ENCODE peak calls at places on chromosome 22, in four cellular contexts. H is ascending aorta, G is lower lobe of right lung, O is heart left ventricle. I is an unnamed sample.

GRCh38 chr22:37274380-37274862 is 7.9 kb upstream of the CYTH4 start:
- DNase-seq in H (peak; percentile 78), G (peak; percentile 85), O (peak; percentile 49), I (peak; percentile 44)

GRCh38 chr22:35540600-35541253 is at the start of gene RASD2:
- DNase-seq in H (peak; percentile 73), G (no peak), O (peak; percentile 48), I (no peak)

GRCh38 chr22:38871360-38872171 is 450 bp downstream of the CBX6 start:
- DNase-seq in H (peak; percentile 65), G (peak; percentile 52), O (no peak), I (peak; percentile 53)

GRCh38 chr22:33923660-33924246 is 3.5 kb upstream of the LARGE1 start:
- DNase-seq in H (peak; percentile 80), G (no peak), O (peak; percentile 63), I (peak; percentile 25)

GRCh38 chr22:37276771-37277170 is 5.5 kb upstream of the CYTH4 start:
- DNase-seq in H (no peak), G (peak; percentile 20), O (no peak), I (no peak)

GRCh38 chr22:44491666-44492405 is 6.2 kb downstream of the RTL6 start:
- DNase-seq in H (no peak), G (peak; percentile 25), O (no peak), I (no peak)

GRCh38 chr22:17772963-17773605 is 1.2 kb downstream of the BID start:
- DNase-seq in H (no peak), G (no peak), O (peak; percentile 29), I (no peak)

GRCh38 chr22:30649430-30650007 is 13.9 kb downstream of the SLC35E4 start:
- DNase-seq in H (peak; percentile 80), G (no peak), O (peak; percentile 26), I (peak; percentile 80)

GRCh38 chr22:39534092-39534506 is 1.6 kb upstream of the RPS19BP1 start:
- DNase-seq in H (no peak), G (no peak), O (no peak), I (no peak)

GRCh38 chr22:19873960-19874306 is 19.3 kb upstream of the GNB1L start:
- DNase-seq in H (peak; percentile 56), G (peak; percentile 38), O (peak; percentile 13), I (peak; percentile 1)

GRCh38 chr22:20422965-20423635 is 14.5 kb downstream of the SCARF2 start:
- DNase-seq in H (peak; percentile 82), G (peak; percentile 48), O (peak; percentile 78), I (no peak)

GRCh38 chr22:30609260-30610185 is 2.5 kb downstream of the TCN2 start:
- DNase-seq in H (peak; percentile 76), G (no peak), O (peak; percentile 58), I (peak; percentile 70)

GRCh38 chr22:38513063-38513462 is 7.0 kb upstream of the DDX17 start:
- DNase-seq in H (no peak), G (no peak), O (no peak), I (peak; percentile 36)

GRCh38 chr22:32546480-32546879 is 71.9 kb downstream of the FBXO7 start:
- DNase-seq in H (no peak), G (no peak), O (no peak), I (no peak)

GRCh38 chr22:39535831-39536449 is 3.4 kb upstream of the RPS19BP1 start:
- DNase-seq in H (no peak), G (no peak), O (no peak), I (no peak)

GRCh38 chr22:38485783-38486182 is 17.9 kb downstream of the KDELR3 start:
- DNase-seq in H (no peak), G (no peak), O (no peak), I (no peak)

GRCh38 chr22:30751529-30751928 is 56.9 kb downstream of the OSBP2 start:
- DNase-seq in H (no peak), G (no peak), O (no peak), I (no peak)

GRCh38 chr22:45007247-45007945 is 2.4 kb downstream of the PHF21B start:
- DNase-seq in H (no peak), G (no peak), O (peak; percentile 40), I (no peak)

GRCh38 chr22:37852418-37852817 is 3.2 kb downstream of the EIF3L start:
- DNase-seq in H (no peak), G (no peak), O (no peak), I (no peak)

GRCh38 chr22:31742115-31742514 is 7.8 kb downstream of the PRR14L start:
- DNase-seq in H (no peak), G (no peak), O (no peak), I (no peak)

GRCh38 chr22:48569476-48570233 is 1258.0 kb downstream of the BRD1 start:
- DNase-seq in H (no peak), G (peak; percentile 46), O (no peak), I (no peak)

GRCh38 chr22:36156515-36157419 is 3.8 kb downstream of the APOL3 start:
- DNase-seq in H (peak; percentile 96), G (peak; percentile 77), O (peak; percentile 88), I (peak; percentile 74)

GRCh38 chr22:16917144-16918003 is 90.6 kb downstream of the GAB4 start:
- DNase-seq in H (no peak), G (peak; percentile 64), O (peak; percentile 41), I (peak; percentile 58)

GRCh38 chr22:21587803-21588611 is 20.5 kb downstream of the UBE2L3 start:
- DNase-seq in H (no peak), G (no peak), O (no peak), I (no peak)

GRCh38 chr22:37769056-37769455 is 38.7 kb upstream of the GCAT start:
- DNase-seq in H (no peak), G (no peak), O (no peak), I (no peak)

GRCh38 chr22:46067159-46068111 is 82.9 kb upstream of the PPARA start:
- DNase-seq in H (peak; percentile 57), G (peak; percentile 16), O (peak; percentile 42), I (peak; percentile 38)
- H3K4me3 ChIP-seq in H (peak overlapping the region; percentile 39), G (peak overlapping the region; percentile 38), O (peak overlapping the region; percentile 28), I (no peak overlapping the region)

GRCh38 chr22:28883917-28884753 is 763 bp downstream of the ZNRF3 start:
- DNase-seq in H (peak; percentile 75), G (peak; percentile 65), O (peak; percentile 33), I (peak; percentile 66)

GRCh38 chr22:28882545-28882877 is 861 bp upstream of the ZNRF3 start:
- DNase-seq in H (peak; percentile 66), G (no peak), O (no peak), I (no peak)

GRCh38 chr22:28884754-28885375 is 1.5 kb downstream of the ZNRF3 start:
- DNase-seq in H (no peak), G (no peak), O (no peak), I (no peak)

GRCh38 chr22:28883657-28883916 is 215 bp downstream of the ZNRF3 start:
- DNase-seq in H (no peak), G (no peak), O (no peak), I (no peak)

GRCh38 chr22:28882878-28883656 is at the start of gene ZNRF3:
- DNase-seq in H (peak; percentile 94), G (peak; percentile 93), O (peak; percentile 94), I (peak; percentile 95)
- TF ChIP-seq CTCF in H (peak; percentile 12), G (no peak), O (no peak), I (no peak)

DNA sequence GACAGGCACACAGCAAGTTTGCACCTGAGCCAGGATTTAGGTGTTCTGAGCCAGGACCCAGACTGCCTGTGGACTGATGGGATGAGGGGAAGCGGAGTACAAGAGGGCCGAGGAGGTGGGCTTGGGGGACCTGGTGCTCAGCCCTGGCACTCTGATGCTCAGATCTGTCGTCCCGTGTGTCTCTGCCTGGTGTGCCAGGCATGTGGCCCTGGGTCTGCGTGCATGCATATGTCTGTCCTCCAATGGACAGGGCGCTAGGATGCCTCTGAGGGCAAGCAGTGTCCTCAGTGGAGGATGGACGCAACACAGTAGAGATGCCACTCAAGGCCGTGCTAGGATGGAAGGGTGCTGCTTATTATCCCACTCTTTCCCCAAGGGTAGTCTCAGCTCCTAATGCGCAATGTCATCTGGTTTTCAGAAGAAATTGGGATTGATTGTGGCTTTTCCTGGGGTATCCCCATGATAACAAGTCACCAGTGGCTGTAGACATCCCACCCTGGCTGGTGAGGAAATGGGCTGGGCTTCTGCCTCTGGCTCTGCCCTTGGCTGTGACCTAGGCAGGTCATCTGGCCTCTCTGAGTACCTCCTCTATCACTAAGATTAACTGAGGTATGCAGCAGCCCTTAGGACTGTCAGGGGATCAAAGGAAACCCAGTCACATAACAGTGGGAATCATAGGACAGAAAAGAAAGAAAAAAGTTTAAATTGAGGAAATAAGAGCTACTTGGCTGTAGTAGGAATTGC is 35.7 kb upstream of the SUSD2 start:
- DNase-seq in H (no peak), G (no peak), O (no peak), I (no peak)
- H3K4me1 ChIP-seq in H (peaks cover 64% of the 10 kb centered on the region), G (peaks cover 87% of the 10 kb centered on the region), O (peaks cover 71% of the 10 kb centered on the region), I (peaks cover 44% of the 10 kb centered on the region)

DNA sequence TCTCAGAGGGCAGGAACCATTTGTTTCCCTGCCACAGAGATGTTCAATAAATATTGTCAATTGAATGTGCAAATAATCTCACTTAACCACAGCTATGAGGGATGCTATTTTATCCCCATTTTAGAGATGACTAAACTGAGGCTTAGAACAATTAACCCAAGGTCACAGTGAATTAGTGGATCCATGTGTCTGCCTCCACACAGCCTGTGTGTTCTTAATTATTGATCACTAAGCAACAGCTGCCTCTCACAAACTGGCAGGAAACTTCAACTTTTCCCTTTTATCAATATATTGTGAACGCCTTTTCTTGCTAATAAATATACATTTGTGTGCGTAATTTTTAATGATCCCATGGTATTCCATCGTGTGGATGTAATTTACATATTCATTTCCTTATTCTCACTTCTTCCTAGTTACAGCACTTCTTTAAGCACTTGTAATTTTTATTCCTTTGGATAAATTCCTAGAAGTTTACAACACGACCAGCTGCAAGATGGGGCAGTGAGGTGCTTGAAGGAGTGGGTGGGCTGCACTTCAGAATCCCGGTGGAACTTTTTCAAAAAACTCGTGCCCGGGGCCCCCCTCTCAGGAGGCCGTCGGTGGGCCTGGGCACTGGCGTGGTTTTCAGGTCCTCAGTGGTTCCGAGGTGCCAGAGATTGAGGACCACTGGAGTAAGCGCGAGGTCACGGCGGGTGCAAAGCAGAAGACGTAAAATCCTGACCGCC is 915 bp upstream of the SREBF2 start:
- DNase-seq in H (no peak), G (no peak), O (no peak), I (no peak)
- H3K4me3 ChIP-seq in H (peak overlapping the region; percentile 90), G (peak overlapping the region; percentile 97), O (peak overlapping the region; percentile 76), I (peak overlapping the region; percentile 12)

DNA sequence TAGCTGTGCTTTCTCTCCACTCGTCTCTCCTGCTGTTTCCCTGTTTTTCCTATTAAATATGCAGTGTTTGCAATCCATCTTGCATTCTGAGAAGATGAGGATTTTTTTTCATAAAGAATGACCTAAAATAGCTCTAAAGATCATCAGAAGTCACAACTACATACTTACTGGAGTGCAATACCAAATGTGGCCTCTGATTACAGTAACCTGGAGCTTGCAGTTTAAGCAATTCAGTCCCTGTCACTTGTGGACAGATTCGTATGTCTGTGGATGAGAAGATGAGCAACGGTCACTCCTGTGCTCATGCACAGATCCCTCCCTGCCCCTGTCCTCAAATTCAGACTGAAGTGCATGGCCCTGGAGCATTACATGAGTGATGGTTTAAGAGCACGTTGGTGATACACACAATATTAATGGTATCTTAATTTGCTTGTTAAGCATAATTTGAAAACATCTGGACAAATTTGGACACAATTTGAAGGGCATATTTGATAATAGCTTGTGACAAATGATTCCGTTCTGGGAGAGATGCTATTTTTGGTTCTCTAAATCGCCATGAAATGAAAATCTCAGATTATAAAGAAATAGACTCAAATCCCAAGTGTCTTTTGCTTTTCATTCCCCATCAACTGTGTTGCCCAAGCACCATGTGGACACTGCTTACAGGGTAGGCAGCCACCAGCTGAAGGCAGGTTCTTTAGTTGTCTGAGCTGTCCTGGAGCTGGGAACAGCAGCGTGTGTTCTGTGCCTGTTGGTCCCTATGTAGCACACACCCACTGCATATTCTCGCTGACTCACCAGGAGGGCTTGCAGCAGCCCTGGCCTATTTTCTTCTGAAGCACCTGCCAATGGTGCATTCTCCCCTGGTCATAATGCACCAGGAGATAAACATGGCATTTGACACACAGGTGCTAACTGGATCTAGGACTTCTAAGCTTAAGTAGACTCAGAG is 32.6 kb upstream of the PRAME start:
- DNase-seq in H (no peak), G (no peak), O (no peak), I (no peak)
- TF ChIP-seq CTCF in H (no peak), G (no peak), O (no peak), I (no peak)